ENCODE peak calls at places on chromosome 9, in four cellular contexts. Q is T47D, R is frontal cortex, W is amygdala. P is an unnamed sample.

GRCh38 chr9:91495450-91495849 is 71.8 kb upstream of the NFIL3 start:
- DNase-seq in Q (no peak), R (no peak), W (no peak), P (no peak)

GRCh38 chr9:84002344-84002743 is 21.7 kb downstream of the RMI1 start:
- DNase-seq in Q (no peak), R (no peak), W (no peak), P (no peak)

GRCh38 chr9:120289091-120289490 is 290.9 kb downstream of the CDK5RAP2 start:
- DNase-seq in Q (no peak), R (no peak), W (no peak), P (no peak)

GRCh38 chr9:100601216-100601615 is 23.3 kb downstream of the CAVIN4 start:
- DNase-seq in Q (peak; percentile 20), R (no peak), W (no peak), P (peak; percentile 58)

GRCh38 chr9:34501889-34502425 is 20.8 kb downstream of the ENHO start:
- DNase-seq in Q (no peak), R (peak; percentile 78), W (peak; percentile 81), P (peak; percentile 100)

GRCh38 chr9:93198839-93199625 is 15.1 kb downstream of the WNK2 start:
- DNase-seq in Q (no peak), R (no peak), W (no peak), P (no peak)

GRCh38 chr9:124652203-124652992 is 118.7 kb downstream of the NR6A1 start:
- DNase-seq in Q (no peak), R (no peak), W (no peak), P (no peak)

GRCh38 chr9:132702254-132702653 is 32.0 kb downstream of the GTF3C4 start:
- DNase-seq in Q (no peak), R (no peak), W (no peak), P (no peak)

GRCh38 chr9:77764894-77765780 is 117.0 kb upstream of the GNA14 start:
- DNase-seq in Q (no peak), R (no peak), W (no peak), P (no peak)

GRCh38 chr9:137589441-137590122 is 730 bp downstream of the ZMYND19 start:
- DNase-seq in Q (no peak), R (no peak), W (no peak), P (no peak)

GRCh38 chr9:96006961-96007360 is 131.5 kb downstream of the ERCC6L2 start:
- DNase-seq in Q (no peak), R (no peak), W (no peak), P (no peak)

GRCh38 chr9:4299006-4299795 is 667 bp downstream of the GLIS3 start:
- DNase-seq in Q (no peak), R (peak; percentile 29), W (no peak), P (no peak)

GRCh38 chr9:123487944-123488343 is 131.9 kb downstream of the CRB2 start:
- DNase-seq in Q (no peak), R (no peak), W (no peak), P (peak; percentile 58)

GRCh38 chr9:752681-753200 is 88.8 kb upstream of the DMRT1 start:
- DNase-seq in Q (no peak), R (no peak), W (no peak), P (no peak)

GRCh38 chr9:129143461-129143927 is 32.3 kb downstream of the PTPA start:
- DNase-seq in Q (no peak), R (no peak), W (no peak), P (no peak)

GRCh38 chr9:122498883-122499288 is 11.7 kb upstream of the OR1J2 start:
- DNase-seq in Q (peak; percentile 9), R (no peak), W (no peak), P (peak; percentile 16)

GRCh38 chr9:99013550-99013949 is 69.8 kb downstream of the COL15A1 start:
- DNase-seq in Q (no peak), R (no peak), W (no peak), P (no peak)

GRCh38 chr9:91852801-91853347 is 97.2 kb downstream of the ROR2 start:
- DNase-seq in Q (no peak), R (no peak), W (no peak), P (no peak)

GRCh38 chr9:126326228-126327015 is at the start of gene MVB12B:
- DNase-seq in Q (peak; percentile 82), R (peak; percentile 85), W (no peak), P (no peak)

GRCh38 chr9:109717342-109717741 is 62.7 kb upstream of the PALM2AKAP2 start:
- DNase-seq in Q (no peak), R (no peak), W (no peak), P (no peak)

GRCh38 chr9:125805057-125805456 is 57.9 kb downstream of the PBX3 start:
- DNase-seq in Q (no peak), R (no peak), W (no peak), P (no peak)

GRCh38 chr9:121277518-121278275 is 9.7 kb downstream of the GSN start:
- DNase-seq in Q (no peak), R (no peak), W (no peak), P (no peak)

GRCh38 chr9:7542648-7543165 is 256.9 kb downstream of the DMAC1 start:
- DNase-seq in Q (no peak), R (peak; percentile 5), W (no peak), P (peak; percentile 41)

GRCh38 chr9:97660847-97661246 is 27.2 kb downstream of the NCBP1 start:
- DNase-seq in Q (no peak), R (no peak), W (no peak), P (no peak)

GRCh38 chr9:133995012-133995896 is 3.1 kb upstream of the VAV2 start:
- DNase-seq in Q (no peak), R (no peak), W (no peak), P (no peak)

GRCh38 chr9:129131300-129132145 is 20.3 kb downstream of the PTPA start:
- DNase-seq in Q (peak; percentile 87), R (peak; percentile 83), W (peak; percentile 19), P (no peak)

GRCh38 chr9:121771851-121772599 is 120.6 kb downstream of the DAB2IP start:
- DNase-seq in Q (no peak), R (no peak), W (no peak), P (no peak)

GRCh38 chr9:97923529-97924108 is 1.3 kb upstream of the TRMO start:
- DNase-seq in Q (no peak), R (peak; percentile 44), W (no peak), P (peak; percentile 90)

GRCh38 chr9:79765466-79765865 is 193.7 kb downstream of the TLE4 start:
- DNase-seq in Q (no peak), R (no peak), W (no peak), P (no peak)

GRCh38 chr9:13899924-13900323 is 414.0 kb downstream of the NFIB start:
- DNase-seq in Q (no peak), R (no peak), W (no peak), P (no peak)